ENCODE peak calls at places on chromosome 1, in five cellular contexts. One of them, this sample, is unnamed.

GRCh38 chr1:61299468-61299867 is 217.1 kb downstream of the NFIA start:
- DNase-seq in WERI-Rb-1: no peak
- DNase-seq in neural crest cell: no peak
- DNase-seq in RWPE1: no peak
- DNase-seq in omental fat pad: no peak
- DNase-seq in this sample: no peak

GRCh38 chr1:111565079-111565478 is 54.5 kb upstream of the RAP1A start:
- DNase-seq in RWPE1: no peak
- DNase-seq in omental fat pad: no peak
- DNase-seq in neural crest cell: no peak
- DNase-seq in WERI-Rb-1: no peak
- DNase-seq in this sample: no peak

GRCh38 chr1:227889047-227889862 is 58.5 kb downstream of the WNT9A start:
- DNase-seq in neural crest cell: no peak
- DNase-seq in omental fat pad: peak; percentile 12
- DNase-seq in WERI-Rb-1: no peak
- DNase-seq in RWPE1: no peak
- DNase-seq in this sample: no peak

GRCh38 chr1:67850611-67851075 is 17.4 kb upstream of the GNG12 start:
- DNase-seq in neural crest cell: no peak
- DNase-seq in WERI-Rb-1: no peak
- DNase-seq in omental fat pad: peak; percentile 98
- DNase-seq in RWPE1: peak; percentile 86
- DNase-seq in this sample: no peak

GRCh38 chr1:9849691-9850441 is 26.1 kb upstream of the CLSTN1 start:
- DNase-seq in neural crest cell: no peak
- DNase-seq in RWPE1: no peak
- DNase-seq in omental fat pad: no peak
- DNase-seq in WERI-Rb-1: peak; percentile 47
- DNase-seq in this sample: no peak

GRCh38 chr1:173861731-173862145 is 6.1 kb downstream of the GAS5 start:
- DNase-seq in WERI-Rb-1: no peak
- DNase-seq in omental fat pad: no peak
- DNase-seq in RWPE1: no peak
- DNase-seq in neural crest cell: no peak
- DNase-seq in this sample: no peak

GRCh38 chr1:229117664-229118300 is 153.1 kb upstream of the RAB4A start:
- DNase-seq in WERI-Rb-1: no peak
- DNase-seq in RWPE1: peak; percentile 41
- DNase-seq in neural crest cell: no peak
- DNase-seq in omental fat pad: no peak
- DNase-seq in this sample: peak; percentile 82

GRCh38 chr1:172286629-172287076 is 133.8 kb upstream of the C1orf105 start:
- DNase-seq in omental fat pad: no peak
- DNase-seq in RWPE1: no peak
- DNase-seq in WERI-Rb-1: no peak
- DNase-seq in neural crest cell: no peak
- DNase-seq in this sample: no peak

GRCh38 chr1:218344814-218345672 is at the start of gene TGFB2:
- DNase-seq in RWPE1: peak; percentile 26
- DNase-seq in omental fat pad: no peak
- DNase-seq in WERI-Rb-1: peak; percentile 53
- DNase-seq in neural crest cell: peak; percentile 12
- DNase-seq in this sample: peak; percentile 69

GRCh38 chr1:11337536-11338350 is 64.7 kb downstream of the UBIAD1 start:
- DNase-seq in omental fat pad: no peak
- DNase-seq in RWPE1: peak; percentile 55
- DNase-seq in WERI-Rb-1: peak; percentile 88
- DNase-seq in neural crest cell: peak; percentile 79
- DNase-seq in this sample: no peak

GRCh38 chr1:41633764-41634163 is 149.3 kb upstream of the EDN2 start:
- DNase-seq in RWPE1: no peak
- DNase-seq in neural crest cell: no peak
- DNase-seq in WERI-Rb-1: no peak
- DNase-seq in omental fat pad: no peak
- DNase-seq in this sample: no peak

GRCh38 chr1:245306628-245307410 is 152.0 kb downstream of the KIF26B start:
- DNase-seq in omental fat pad: no peak
- DNase-seq in RWPE1: no peak
- DNase-seq in neural crest cell: no peak
- DNase-seq in WERI-Rb-1: no peak
- DNase-seq in this sample: no peak

GRCh38 chr1:116531917-116532316 is 38.9 kb downstream of the CD58 start:
- DNase-seq in omental fat pad: no peak
- DNase-seq in neural crest cell: no peak
- DNase-seq in WERI-Rb-1: no peak
- DNase-seq in RWPE1: no peak
- DNase-seq in this sample: no peak

GRCh38 chr1:60427701-60428100 is 354.1 kb upstream of the C1orf87 start:
- DNase-seq in omental fat pad: no peak
- DNase-seq in RWPE1: no peak
- DNase-seq in WERI-Rb-1: no peak
- DNase-seq in neural crest cell: no peak
- DNase-seq in this sample: no peak

GRCh38 chr1:226429051-226429461 is 21.2 kb upstream of the PARP1 start:
- DNase-seq in RWPE1: no peak
- DNase-seq in omental fat pad: no peak
- DNase-seq in neural crest cell: no peak
- DNase-seq in WERI-Rb-1: no peak
- DNase-seq in this sample: no peak

GRCh38 chr1:151898519-151898991 is 10.8 kb downstream of the THEM4 start:
- DNase-seq in neural crest cell: no peak
- DNase-seq in omental fat pad: no peak
- DNase-seq in WERI-Rb-1: no peak
- DNase-seq in RWPE1: no peak
- DNase-seq in this sample: no peak

GRCh38 chr1:56881417-56881816 is 26.8 kb downstream of the C8A start:
- DNase-seq in WERI-Rb-1: no peak
- DNase-seq in neural crest cell: no peak
- DNase-seq in omental fat pad: no peak
- DNase-seq in RWPE1: no peak
- DNase-seq in this sample: no peak

GRCh38 chr1:28580706-28581530 is 11.1 kb upstream of the RAB42 start:
- DNase-seq in omental fat pad: no peak
- DNase-seq in WERI-Rb-1: peak; percentile 56
- DNase-seq in neural crest cell: peak; percentile 20
- DNase-seq in RWPE1: peak; percentile 21
- DNase-seq in this sample: no peak

GRCh38 chr1:5509664-5510452 is 482.4 kb downstream of the NPHP4 start:
- DNase-seq in WERI-Rb-1: peak; percentile 64
- DNase-seq in omental fat pad: no peak
- DNase-seq in RWPE1: peak; percentile 83
- DNase-seq in neural crest cell: peak; percentile 85
- DNase-seq in this sample: no peak

GRCh38 chr1:156488566-156489165 is 11.9 kb downstream of the MEF2D start:
- DNase-seq in RWPE1: no peak
- DNase-seq in omental fat pad: no peak
- DNase-seq in WERI-Rb-1: no peak
- DNase-seq in neural crest cell: no peak
- DNase-seq in this sample: no peak

GRCh38 chr1:176884286-176884685 is 280.2 kb downstream of the ASTN1 start:
- DNase-seq in neural crest cell: no peak
- DNase-seq in RWPE1: no peak
- DNase-seq in omental fat pad: no peak
- DNase-seq in WERI-Rb-1: no peak
- DNase-seq in this sample: no peak

GRCh38 chr1:234989019-234989418 is 139.6 kb downstream of the TOMM20 start:
- DNase-seq in neural crest cell: no peak
- DNase-seq in RWPE1: no peak
- DNase-seq in omental fat pad: no peak
- DNase-seq in WERI-Rb-1: no peak
- DNase-seq in this sample: no peak

GRCh38 chr1:223717123-223717522 is 4.8 kb downstream of the CAPN2 start:
- DNase-seq in neural crest cell: no peak
- DNase-seq in RWPE1: no peak
- DNase-seq in WERI-Rb-1: no peak
- DNase-seq in omental fat pad: no peak
- DNase-seq in this sample: no peak

GRCh38 chr1:198726455-198726854 is 87.6 kb downstream of the PTPRC start:
- DNase-seq in WERI-Rb-1: no peak
- DNase-seq in omental fat pad: no peak
- DNase-seq in neural crest cell: no peak
- DNase-seq in RWPE1: no peak
- DNase-seq in this sample: no peak

GRCh38 chr1:155253208-155253607 is 2.1 kb downstream of the ENTREP3 start:
- DNase-seq in neural crest cell: no peak
- DNase-seq in WERI-Rb-1: peak; percentile 33
- DNase-seq in RWPE1: no peak
- DNase-seq in omental fat pad: no peak
- DNase-seq in this sample: no peak
- TF ChIP-seq CTCF in neural crest cell: no peak
- TF ChIP-seq CTCF in WERI-Rb-1: peak; percentile 32
- TF ChIP-seq CTCF in RWPE1: no peak
- TF ChIP-seq CTCF in omental fat pad: no peak
- TF ChIP-seq CTCF in this sample: no peak

DNA sequence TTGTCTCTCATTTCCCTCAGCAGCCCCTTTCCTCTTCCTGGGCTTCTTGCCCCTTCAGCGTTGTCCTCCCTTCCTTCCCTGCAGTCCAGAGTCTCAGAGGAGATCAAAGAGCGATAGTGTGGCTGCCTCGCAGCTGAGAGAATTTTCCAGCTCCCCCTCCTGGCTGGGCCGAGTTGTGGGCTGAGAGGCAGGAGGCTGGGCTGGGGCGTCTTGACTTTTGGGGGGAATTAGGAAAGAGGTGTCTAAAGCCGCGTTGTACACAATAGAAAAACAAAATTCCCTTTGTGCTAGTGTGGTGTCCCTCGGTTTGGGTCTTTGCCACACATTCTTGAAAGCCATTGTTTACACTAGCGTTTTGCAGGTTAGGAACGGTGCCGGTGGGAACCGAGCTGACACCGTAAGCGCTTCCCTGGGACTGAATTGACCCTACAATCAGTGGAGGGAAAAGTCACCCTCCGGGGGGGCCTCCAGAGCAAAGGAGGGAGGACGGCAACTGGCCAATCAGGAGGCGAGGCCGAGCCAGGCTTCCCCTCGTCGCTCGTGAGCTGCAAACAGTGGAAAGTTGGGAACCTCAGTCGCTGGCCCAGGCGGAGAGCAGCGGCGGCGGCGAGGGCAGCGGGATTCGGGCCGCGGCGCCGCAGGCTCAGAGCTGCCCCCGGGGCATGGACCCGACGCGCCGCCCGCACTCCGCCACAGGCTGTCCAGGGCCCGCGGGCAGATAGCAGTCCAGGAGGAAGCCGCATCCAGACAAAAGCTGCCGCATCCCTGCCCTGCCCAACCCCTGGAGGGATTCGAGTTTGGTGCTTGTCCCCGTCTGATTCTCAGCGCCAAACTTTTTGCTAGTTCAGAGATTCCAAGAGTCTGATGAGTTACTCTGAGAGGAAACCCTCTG is at the start of gene HMCN1:
- DNase-seq in WERI-Rb-1: peak; percentile 64
- DNase-seq in omental fat pad: peak; percentile 26
- DNase-seq in neural crest cell: peak; percentile 59
- DNase-seq in RWPE1: peak; percentile 24
- DNase-seq in this sample: no peak
- TF ChIP-seq CTCF in WERI-Rb-1: peak; percentile 48
- TF ChIP-seq CTCF in omental fat pad: no peak
- TF ChIP-seq CTCF in neural crest cell: peak; percentile 56
- TF ChIP-seq CTCF in RWPE1: peak; percentile 43
- TF ChIP-seq CTCF in this sample: peak; percentile 32

GRCh38 chr1:35268282-35269189 is at the start of gene ZMYM4:
- DNase-seq in omental fat pad: peak; percentile 61
- DNase-seq in RWPE1: peak; percentile 96
- DNase-seq in WERI-Rb-1: peak; percentile 97
- DNase-seq in neural crest cell: peak; percentile 78
- DNase-seq in this sample: peak; percentile 94
- TF ChIP-seq CTCF in omental fat pad: no peak
- TF ChIP-seq CTCF in RWPE1: no peak
- TF ChIP-seq CTCF in WERI-Rb-1: no peak
- TF ChIP-seq CTCF in neural crest cell: peak; percentile 24
- TF ChIP-seq CTCF in this sample: no peak

DNA sequence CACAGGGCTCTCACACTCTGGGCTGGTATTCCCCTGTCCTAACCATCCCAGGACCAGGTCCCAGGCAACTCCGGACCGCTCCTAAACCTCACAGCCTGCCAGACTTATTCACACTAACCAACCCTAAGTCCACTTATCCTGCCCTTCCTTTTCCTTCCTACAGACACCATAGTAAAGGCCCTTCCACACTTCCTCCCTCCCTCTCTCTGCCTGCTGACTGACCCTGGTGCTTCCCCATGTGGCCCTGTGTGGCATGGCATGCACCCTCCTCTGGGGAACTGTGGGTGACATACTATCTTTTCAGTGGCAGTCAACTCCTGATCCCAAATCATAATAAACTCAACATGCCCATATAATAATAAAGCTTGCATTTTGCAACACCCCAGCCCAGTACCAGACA is 155.1 kb upstream of the DNAH14 start:
- DNase-seq in omental fat pad: no peak
- DNase-seq in RWPE1: no peak
- DNase-seq in WERI-Rb-1: no peak
- DNase-seq in neural crest cell: no peak
- DNase-seq in this sample: no peak
- TF ChIP-seq CTCF in omental fat pad: no peak
- TF ChIP-seq CTCF in RWPE1: no peak
- TF ChIP-seq CTCF in WERI-Rb-1: peak; percentile 42
- TF ChIP-seq CTCF in neural crest cell: no peak
- TF ChIP-seq CTCF in this sample: no peak

DNA sequence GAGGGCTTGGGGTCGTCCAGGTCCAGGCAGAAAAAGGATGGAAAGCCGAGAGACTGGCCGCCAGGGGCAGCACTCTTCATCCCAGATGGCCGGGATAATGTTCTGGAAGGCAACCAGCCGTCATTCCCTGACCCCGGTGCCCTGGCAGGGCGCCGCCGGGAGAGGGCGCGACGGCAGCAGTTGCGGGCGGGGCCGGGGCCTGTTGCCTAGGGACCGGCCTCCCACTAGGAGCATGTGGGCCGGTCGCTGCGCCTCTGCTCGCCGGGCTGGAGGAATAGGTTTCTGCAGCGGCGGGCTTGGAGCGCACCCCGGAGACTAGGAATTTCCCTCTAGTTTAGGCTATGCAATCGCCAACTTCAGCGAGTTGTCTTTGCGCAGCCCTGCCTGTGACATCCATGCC is 11.0 kb downstream of the DMRTB1 start:
- DNase-seq in RWPE1: peak; percentile 58
- DNase-seq in neural crest cell: peak; percentile 97
- DNase-seq in WERI-Rb-1: no peak
- DNase-seq in omental fat pad: no peak
- DNase-seq in this sample: no peak
- TF ChIP-seq CTCF in RWPE1: peak; percentile 45
- TF ChIP-seq CTCF in neural crest cell: peak; percentile 85
- TF ChIP-seq CTCF in WERI-Rb-1: no peak
- TF ChIP-seq CTCF in omental fat pad: peak; percentile 13
- TF ChIP-seq CTCF in this sample: no peak

GRCh38 chr1:162069334-162070093 is at the start of gene NOS1AP:
- DNase-seq in omental fat pad: peak; percentile 47
- DNase-seq in RWPE1: peak; percentile 76
- DNase-seq in neural crest cell: peak; percentile 65
- DNase-seq in WERI-Rb-1: peak; percentile 93
- DNase-seq in this sample: peak; percentile 51
- TF ChIP-seq CTCF in omental fat pad: no peak
- TF ChIP-seq CTCF in RWPE1: no peak
- TF ChIP-seq CTCF in neural crest cell: no peak
- TF ChIP-seq CTCF in WERI-Rb-1: peak; percentile 21
- TF ChIP-seq CTCF in this sample: no peak

GRCh38 chr1:208127791-208128408 is 116.3 kb downstream of the PLXNA2 start:
- DNase-seq in RWPE1: no peak
- DNase-seq in WERI-Rb-1: no peak
- DNase-seq in neural crest cell: no peak
- DNase-seq in omental fat pad: no peak
- DNase-seq in this sample: no peak
- TF ChIP-seq CTCF in RWPE1: no peak
- TF ChIP-seq CTCF in WERI-Rb-1: no peak
- TF ChIP-seq CTCF in neural crest cell: no peak
- TF ChIP-seq CTCF in omental fat pad: no peak
- TF ChIP-seq CTCF in this sample: no peak

This sample was measured in CD14-positive monocyte.